ENCODE peak calls at places on chromosomes 12 and 14, in five cellular contexts. One of them, this sample, is unnamed.

GRCh38 chr14:25006961-25007795 is 42.8 kb downstream of the STXBP6 start:
- DNase-seq in ovary: no peak
- DNase-seq in HFFc6: peak; percentile 97
- DNase-seq in glutamatergic neuron: no peak
- DNase-seq in stimulated activated CD4-positive, alpha-beta T cell treated with anti-CD3 and anti-CD28 coated beads, TNF-alpha, amount 100 ng/mL, for 1 hour: no peak
- DNase-seq in this sample: peak; percentile 96

GRCh38 chr12:104684884-104685283 is 228.1 kb downstream of the CHST11 start:
- DNase-seq in ovary: no peak
- DNase-seq in stimulated activated CD4-positive, alpha-beta T cell treated with anti-CD3 and anti-CD28 coated beads, TNF-alpha, amount 100 ng/mL, for 1 hour: no peak
- DNase-seq in HFFc6: no peak
- DNase-seq in glutamatergic neuron: no peak
- DNase-seq in this sample: no peak

GRCh38 chr12:78209851-78210493 is 379.3 kb downstream of the NAV3 start:
- DNase-seq in glutamatergic neuron: peak; percentile 81
- DNase-seq in HFFc6: no peak
- DNase-seq in stimulated activated CD4-positive, alpha-beta T cell treated with anti-CD3 and anti-CD28 coated beads, TNF-alpha, amount 100 ng/mL, for 1 hour: no peak
- DNase-seq in ovary: no peak
- DNase-seq in this sample: no peak

GRCh38 chr12:92028039-92028709 is 117.5 kb downstream of the BTG1 start:
- DNase-seq in ovary: no peak
- DNase-seq in stimulated activated CD4-positive, alpha-beta T cell treated with anti-CD3 and anti-CD28 coated beads, TNF-alpha, amount 100 ng/mL, for 1 hour: no peak
- DNase-seq in glutamatergic neuron: no peak
- DNase-seq in HFFc6: no peak
- DNase-seq in this sample: peak; percentile 58

GRCh38 chr14:64227856-64228255 is 66.3 kb downstream of the ESR2 start:
- DNase-seq in ovary: no peak
- DNase-seq in stimulated activated CD4-positive, alpha-beta T cell treated with anti-CD3 and anti-CD28 coated beads, TNF-alpha, amount 100 ng/mL, for 1 hour: no peak
- DNase-seq in glutamatergic neuron: no peak
- DNase-seq in HFFc6: no peak
- DNase-seq in this sample: no peak

GRCh38 chr12:71130670-71131069 is 27.1 kb downstream of the TSPAN8 start:
- DNase-seq in HFFc6: no peak
- DNase-seq in stimulated activated CD4-positive, alpha-beta T cell treated with anti-CD3 and anti-CD28 coated beads, TNF-alpha, amount 100 ng/mL, for 1 hour: no peak
- DNase-seq in glutamatergic neuron: no peak
- DNase-seq in ovary: no peak
- DNase-seq in this sample: no peak

GRCh38 chr14:52238682-52239081 is 28.8 kb upstream of the PTGDR start:
- DNase-seq in HFFc6: no peak
- DNase-seq in stimulated activated CD4-positive, alpha-beta T cell treated with anti-CD3 and anti-CD28 coated beads, TNF-alpha, amount 100 ng/mL, for 1 hour: no peak
- DNase-seq in glutamatergic neuron: no peak
- DNase-seq in ovary: no peak
- DNase-seq in this sample: no peak

GRCh38 chr14:34785223-34786006 is 71.0 kb upstream of the CFL2 start:
- DNase-seq in glutamatergic neuron: no peak
- DNase-seq in stimulated activated CD4-positive, alpha-beta T cell treated with anti-CD3 and anti-CD28 coated beads, TNF-alpha, amount 100 ng/mL, for 1 hour: no peak
- DNase-seq in HFFc6: no peak
- DNase-seq in ovary: no peak
- DNase-seq in this sample: no peak

GRCh38 chr14:104542871-104543830 is 36.4 kb upstream of the C14orf180 start:
- DNase-seq in glutamatergic neuron: no peak
- DNase-seq in ovary: no peak
- DNase-seq in HFFc6: no peak
- DNase-seq in stimulated activated CD4-positive, alpha-beta T cell treated with anti-CD3 and anti-CD28 coated beads, TNF-alpha, amount 100 ng/mL, for 1 hour: no peak
- DNase-seq in this sample: no peak

GRCh38 chr12:102461501-102461900 is 18.9 kb downstream of the IGF1 start:
- DNase-seq in ovary: no peak
- DNase-seq in glutamatergic neuron: no peak
- DNase-seq in HFFc6: no peak
- DNase-seq in stimulated activated CD4-positive, alpha-beta T cell treated with anti-CD3 and anti-CD28 coated beads, TNF-alpha, amount 100 ng/mL, for 1 hour: no peak
- DNase-seq in this sample: no peak

GRCh38 chr12:70929029-70929428 is 8.5 kb upstream of the PTPRR start:
- DNase-seq in ovary: no peak
- DNase-seq in glutamatergic neuron: no peak
- DNase-seq in stimulated activated CD4-positive, alpha-beta T cell treated with anti-CD3 and anti-CD28 coated beads, TNF-alpha, amount 100 ng/mL, for 1 hour: no peak
- DNase-seq in HFFc6: no peak
- DNase-seq in this sample: no peak

GRCh38 chr14:92589213-92589852 is 75.8 kb downstream of the RIN3 start:
- DNase-seq in ovary: no peak
- DNase-seq in HFFc6: peak; percentile 15
- DNase-seq in glutamatergic neuron: no peak
- DNase-seq in stimulated activated CD4-positive, alpha-beta T cell treated with anti-CD3 and anti-CD28 coated beads, TNF-alpha, amount 100 ng/mL, for 1 hour: no peak
- DNase-seq in this sample: no peak

GRCh38 chr12:47745485-47746041 is 13.1 kb downstream of the RAPGEF3 start:
- DNase-seq in HFFc6: no peak
- DNase-seq in ovary: no peak
- DNase-seq in glutamatergic neuron: no peak
- DNase-seq in stimulated activated CD4-positive, alpha-beta T cell treated with anti-CD3 and anti-CD28 coated beads, TNF-alpha, amount 100 ng/mL, for 1 hour: no peak
- DNase-seq in this sample: no peak

GRCh38 chr12:65638324-65638723 is 186.0 kb upstream of the HMGA2 start:
- DNase-seq in glutamatergic neuron: no peak
- DNase-seq in HFFc6: no peak
- DNase-seq in ovary: no peak
- DNase-seq in stimulated activated CD4-positive, alpha-beta T cell treated with anti-CD3 and anti-CD28 coated beads, TNF-alpha, amount 100 ng/mL, for 1 hour: no peak
- DNase-seq in this sample: no peak

GRCh38 chr14:101372894-101373640 is 188.2 kb upstream of the DIO3 start:
- DNase-seq in ovary: no peak
- DNase-seq in HFFc6: no peak
- DNase-seq in stimulated activated CD4-positive, alpha-beta T cell treated with anti-CD3 and anti-CD28 coated beads, TNF-alpha, amount 100 ng/mL, for 1 hour: no peak
- DNase-seq in glutamatergic neuron: no peak
- DNase-seq in this sample: no peak